ENCODE peak calls at places on chromosomes 4 and X, in four cellular contexts. R is right lobe of liver; P is fibroblast of lung; Q is activated CD8-positive, alpha-beta memory T cell treated with anti-CD3 and anti-CD28 coated beads for 48 hours. L is an unnamed sample.

GRCh38 chr4:26081795-26082498 is 167.9 kb downstream of the SMIM20 start:
- DNase-seq in R (no peak), P (peak), Q (no peak), L (no peak)

GRCh38 chr4:54539500-54540029 is 118.2 kb upstream of the KIT start:
- DNase-seq in R (peak), P (peak), Q (no peak), L (peak)

GRCh38 chr4:13559414-13559813 is 15.1 kb upstream of the NKX3-2 start:
- DNase-seq in R (no peak), P (peak), Q (no peak), L (no peak)

GRCh38 chrX:2707334-2707760 is 16.3 kb downstream of the CD99 start:
- DNase-seq in R (peak), P (peak), Q (no peak), L (no peak)

GRCh38 chr4:146524663-146525062 is 2.9 kb upstream of the SLC10A7 start:
- DNase-seq in R (no peak), P (no peak), Q (no peak), L (no peak)

GRCh38 chrX:150940844-150941495 is 42.2 kb upstream of the HMGB3 start:
- DNase-seq in R (peak), P (no peak), Q (no peak), L (no peak)

GRCh38 chrX:46965125-46965758 is 53.0 kb downstream of the JADE3 start:
- DNase-seq in R (no peak), P (peak), Q (no peak), L (no peak)

GRCh38 chrX:26208012-26208411 is 8.0 kb upstream of the MAGEB5 start:
- DNase-seq in R (no peak), P (no peak), Q (no peak), L (no peak)

GRCh38 chr4:13544556-13545393 is 467 bp upstream of the NKX3-2 start:
- DNase-seq in R (no peak), P (peak), Q (no peak), L (peak)

GRCh38 chr4:155604718-155605601 is 61.7 kb upstream of the GUCY1A1 start:
- DNase-seq in R (no peak), P (peak), Q (no peak), L (no peak)

GRCh38 chr4:141335166-141335565 is 114.5 kb downstream of the ZNF330 start:
- DNase-seq in R (no peak), P (no peak), Q (no peak), L (no peak)

GRCh38 chr4:95910749-95911148 is 70.9 kb downstream of the PDHA2 start:
- DNase-seq in R (no peak), P (no peak), Q (no peak), L (no peak)

GRCh38 chrX:3037218-3037617 is 4.1 kb upstream of the ARSF start:
- DNase-seq in R (no peak), P (no peak), Q (no peak), L (no peak)

GRCh38 chr4:20592666-20593065 is 107.6 kb upstream of the PACRGL start:
- DNase-seq in R (no peak), P (peak), Q (no peak), L (no peak)

GRCh38 chr4:107689912-107690587 is 30.0 kb downstream of the PAPSS1 start:
- DNase-seq in R (no peak), P (peak), Q (no peak), L (no peak)

GRCh38 chrX:123590842-123591491 is 141.9 kb downstream of the THOC2 start:
- DNase-seq in R (no peak), P (peak), Q (no peak), L (no peak)